ENCODE peak calls at places on chromosome 22, in nine cellular contexts. Y, E, S, O, L, U, K, V and Z are unnamed samples.

GRCh38 chr22:42262964-42263363 is 7.5 kb downstream of the TCF20 start:
- DNase-seq in Y (no peak), S (peak), U (no peak), O (no peak), K (no peak), V (peak), E (peak), L (no peak), Z (no peak)

GRCh38 chr22:21710156-21710555 is 25.4 kb downstream of the YPEL1 start:
- DNase-seq in O (no peak), V (no peak), S (no peak), Y (no peak), U (no peak), L (no peak), K (no peak), E (no peak), Z (no peak)

GRCh38 chr22:33803371-33803770 is 116.9 kb downstream of the LARGE1 start:
- DNase-seq in Y (no peak), S (no peak), E (peak), U (peak), K (no peak), O (no peak), L (no peak), V (no peak), Z (no peak)

GRCh38 chr22:45284705-45285305 is at the start of gene UPK3A:
- DNase-seq in U (no peak), O (peak), S (no peak), K (peak), L (peak), E (peak), V (no peak), Y (no peak), Z (no peak)

GRCh38 chr22:40525250-40525884 is 111.2 kb downstream of the MRTFA start:
- DNase-seq in E (peak), V (no peak), K (peak), O (peak), U (no peak), Y (no peak), S (peak), L (peak), Z (no peak)

GRCh38 chr22:20414059-20414440 is 20.1 kb downstream of the ZNF74 start:
- DNase-seq in E (no peak), L (no peak), Y (no peak), S (no peak), V (no peak), K (no peak), U (no peak), O (no peak), Z (no peak)

GRCh38 chr22:21003782-21004181 is 1.9 kb upstream of the THAP7 start:
- DNase-seq in K (no peak), S (no peak), V (no peak), U (no peak), E (no peak), O (no peak), L (no peak), Y (no peak), Z (no peak)

GRCh38 chr22:44937216-44937615 is 72.6 kb downstream of the PHF21B start:
- DNase-seq in K (no peak), S (no peak), V (no peak), O (no peak), E (no peak), L (no peak), U (no peak), Y (no peak), Z (no peak)

GRCh38 chr22:26168934-26169311 is 339 bp upstream of the SEZ6L start:
- DNase-seq in S (no peak), U (no peak), K (peak), L (no peak), Y (no peak), V (no peak), O (no peak), E (no peak), Z (no peak)

GRCh38 chr22:43376765-43377485 is 33.8 kb upstream of the SCUBE1 start:
- DNase-seq in E (peak), Y (no peak), U (no peak), K (no peak), O (no peak), S (no peak), L (no peak), V (peak), Z (no peak)

GRCh38 chr22:17436382-17436951 is 67.2 kb downstream of the CECR2 start:
- DNase-seq in U (no peak), Y (no peak), S (peak), V (no peak), E (peak), L (peak), K (no peak), O (peak), Z (no peak)

GRCh38 chr22:44676441-44677298 is 25.3 kb upstream of the PRR5 start:
- DNase-seq in U (no peak), S (no peak), E (peak), O (no peak), K (no peak), V (no peak), L (no peak), Y (no peak), Z (no peak)

GRCh38 chr22:30891443-30891755 is 77.2 kb downstream of the MORC2 start:
- DNase-seq in S (no peak), E (no peak), U (no peak), O (no peak), V (no peak), L (peak), Y (no peak), K (no peak), Z (no peak)

GRCh38 chr22:28006271-28006670 is 87.2 kb upstream of the PITPNB start:
- DNase-seq in O (no peak), E (no peak), Y (no peak), V (no peak), K (no peak), S (no peak), L (no peak), U (no peak), Z (no peak)

GRCh38 chr22:45337536-45337935 is 27.8 kb downstream of the FAM118A start:
- DNase-seq in O (no peak), S (no peak), K (no peak), U (no peak), Y (no peak), E (no peak), V (no peak), L (no peak), Z (no peak)

GRCh38 chr22:28905433-28905832 is 22.1 kb downstream of the ZNRF3 start:
- DNase-seq in V (no peak), E (no peak), Y (no peak), U (no peak), S (no peak), L (no peak), O (no peak), K (no peak), Z (no peak)

GRCh38 chr22:20020533-20021195 is at the start of gene TANGO2:
- DNase-seq in O (peak), E (peak), U (peak), Y (peak), S (peak), V (peak), K (peak), L (peak), Z (peak)

GRCh38 chr22:45516923-45517675 is 14.4 kb downstream of the FBLN1 start:
- DNase-seq in L (no peak), O (no peak), U (no peak), Y (no peak), S (no peak), E (peak), V (no peak), K (no peak), Z (no peak)

DNA sequence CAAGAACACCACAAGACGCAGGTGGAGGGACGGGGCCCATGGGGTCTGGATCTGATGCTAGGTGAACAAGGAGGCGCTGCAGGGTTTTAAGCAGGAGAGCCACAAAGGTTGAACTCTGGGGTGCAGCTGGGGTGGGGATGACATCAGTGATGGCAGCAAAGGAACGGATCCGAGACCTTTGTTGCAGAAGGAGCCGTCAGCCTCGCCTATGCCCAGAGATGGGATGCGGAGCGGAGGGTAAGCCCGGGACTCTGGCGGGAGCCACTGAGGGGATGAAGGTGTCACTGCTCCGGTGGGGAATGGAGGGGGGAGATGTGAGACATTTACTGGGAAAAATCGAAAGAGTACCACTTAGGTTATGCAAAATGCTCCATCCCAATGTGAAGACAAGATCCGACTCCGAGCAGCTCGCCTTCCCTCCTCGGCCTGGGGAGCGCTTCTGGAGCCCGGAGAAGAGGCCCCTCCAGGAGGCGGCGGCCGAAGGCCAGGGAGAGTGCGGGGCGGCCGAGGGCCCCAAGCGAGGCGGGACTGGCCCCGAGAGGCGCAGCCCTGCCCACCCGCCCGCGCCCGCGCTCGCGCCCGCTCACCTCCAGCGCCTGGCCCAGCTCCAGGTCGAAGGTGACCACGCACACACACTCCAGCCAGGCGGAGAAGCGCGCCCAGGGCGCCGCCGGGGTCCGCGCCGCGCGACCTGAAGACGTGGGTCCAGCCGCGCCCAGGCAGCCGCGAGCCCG is 420 bp downstream of the DENND6B start:
- DNase-seq in E (no peak), Y (no peak), K (no peak), V (no peak), S (no peak), L (no peak), O (no peak), U (no peak), Z (no peak)
- H3K27ac ChIP-seq in E (no peak), Y (no peak), K (peak), V (no peak), S (no peak), L (no peak), O (no peak), U (no peak), Z (no peak)

GRCh38 chr22:36377022-36377631 is 10.6 kb downstream of the MYH9 start:
- DNase-seq in L (no peak), V (no peak), E (no peak), U (no peak), S (peak), O (no peak), Y (no peak), K (no peak), Z (no peak)

GRCh38 chr22:36375071-36375980 is 12.4 kb downstream of the MYH9 start:
- DNase-seq in L (no peak), K (no peak), U (no peak), S (no peak), V (no peak), E (no peak), O (no peak), Y (no peak), Z (no peak)

GRCh38 chr22:36376265-36376664 is 11.5 kb downstream of the MYH9 start:
- DNase-seq in V (no peak), S (no peak), O (no peak), K (no peak), E (no peak), Y (no peak), U (no peak), L (no peak), Z (no peak)

GRCh38 chr22:36379593-36380361 is 8.0 kb downstream of the MYH9 start:
- DNase-seq in K (no peak), V (no peak), S (no peak), L (no peak), O (peak), U (no peak), E (no peak), Y (no peak), Z (no peak)

DNA sequence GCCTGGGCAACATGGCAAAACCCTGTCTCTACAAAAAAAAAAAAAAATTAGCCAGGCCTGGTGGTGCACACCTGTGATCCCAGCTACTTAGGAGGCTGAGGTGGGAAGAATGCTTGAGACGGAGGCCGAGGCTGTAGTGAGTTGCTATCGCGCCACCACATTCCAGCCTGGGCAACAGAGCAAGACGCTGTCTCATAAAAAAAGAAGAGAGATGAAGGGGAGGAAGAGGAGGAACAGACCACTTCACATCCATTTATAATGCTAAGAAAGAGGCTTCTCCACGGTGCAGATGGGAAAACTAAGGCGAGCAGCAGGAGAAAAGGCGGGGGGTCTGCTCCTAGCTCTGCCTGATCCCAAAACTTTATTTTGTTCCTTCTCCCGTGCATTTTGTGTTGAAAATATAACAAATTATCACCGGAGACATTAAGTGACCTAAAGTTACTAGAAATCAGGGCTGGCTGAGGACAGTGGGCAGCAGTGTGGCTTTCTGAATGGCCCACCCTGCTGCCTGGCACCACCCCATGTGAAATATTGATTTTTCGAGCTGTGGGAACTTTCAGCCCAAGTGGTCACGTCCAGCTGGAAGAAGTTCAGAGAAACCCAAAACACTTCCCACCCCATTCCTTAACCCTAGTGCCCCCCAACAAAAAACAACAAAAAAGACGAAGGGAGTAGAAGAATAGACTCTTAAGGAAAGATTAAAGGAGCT is 9.5 kb downstream of the MYH9 start:
- DNase-seq in E (no peak), O (no peak), Y (no peak), K (no peak), V (no peak), U (no peak), L (no peak), S (no peak), Z (no peak)
- H3K4me3 ChIP-seq in E (no peak), O (no peak), Y (no peak), K (peak), V (peak), U (no peak), L (no peak), S (peak), Z (peak)

GRCh38 chr22:23909258-23909898 is 15.2 kb downstream of the MIF start:
- DNase-seq in Y (no peak), S (no peak), L (no peak), U (no peak), E (peak), K (no peak), V (no peak), O (no peak), Z (no peak)
- H3K27ac ChIP-seq in Y (no peak), S (no peak), L (peak), U (peak), E (no peak), K (no peak), V (no peak), O (no peak), Z (no peak)

DNA sequence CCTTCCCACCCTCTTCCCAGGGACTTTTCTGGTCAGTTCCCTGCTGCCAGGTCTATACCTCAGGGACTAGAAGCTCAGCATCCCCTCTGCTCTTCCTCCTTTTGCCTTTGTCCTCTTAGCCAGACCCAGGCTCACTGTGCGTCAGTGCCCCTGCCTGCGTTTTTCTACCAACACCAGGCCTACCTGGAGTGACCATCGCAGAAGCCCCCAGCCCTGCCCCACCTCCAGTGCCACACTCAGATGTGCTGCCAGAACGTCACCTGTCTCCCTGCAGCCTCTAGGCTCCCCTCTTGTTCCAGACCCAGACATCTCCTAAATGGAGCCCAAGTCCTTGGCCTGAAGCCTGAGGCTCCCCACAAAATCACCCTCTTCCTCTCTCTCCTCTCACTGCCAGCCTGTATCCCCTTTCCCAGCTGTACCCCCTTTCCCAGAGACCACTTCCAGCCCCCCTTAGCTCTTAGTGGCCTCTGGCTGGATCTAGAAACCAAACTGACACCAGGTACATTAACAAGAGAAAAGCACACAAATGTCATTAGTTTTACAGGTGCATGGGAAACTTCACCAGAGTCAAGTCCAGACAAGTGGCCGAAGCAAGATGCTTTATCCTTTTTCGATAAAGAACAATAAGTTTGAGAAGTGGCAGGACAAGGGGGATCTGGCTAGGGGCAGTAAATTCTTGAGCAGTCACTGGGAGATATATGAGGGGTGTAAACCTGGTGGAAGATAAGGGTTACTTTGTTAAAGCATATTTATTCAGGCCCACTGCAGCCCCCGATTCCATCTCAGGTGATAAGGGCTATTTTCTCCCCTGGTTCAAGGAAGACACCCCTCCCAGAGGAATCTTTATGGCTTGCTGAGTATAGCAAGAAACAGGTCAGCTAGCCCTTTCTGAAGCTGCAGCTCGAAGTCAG is 61.5 kb downstream of the BCR start:
- DNase-seq in Y (no peak), K (no peak), L (no peak), O (no peak), U (no peak), S (no peak), E (no peak), V (no peak), Z (no peak)
- H3K4me3 ChIP-seq in Y (no peak), K (no peak), L (no peak), O (no peak), U (no peak), S (no peak), E (no peak), V (no peak), Z (no peak)